ENCODE peak calls at places on chromosome 12, in nine cellular contexts. N is stimulated activated CD8-positive, alpha-beta memory T cell treated with anti-CD3 and anti-CD28 coated beads, Interleukin-15, amount 100 ng/mL, for 24 hours; S is GM18507; Z is H54; W is MCF 10A; T is omental fat pad; J is GM04504; P is cardiac muscle cell; R is D721Med. D is an unnamed sample.

GRCh38 chr12:19248929-19249602 is 119.5 kb downstream of the PLEKHA5 start:
- DNase-seq in N (no peak), S (no peak), Z (no peak), W (peak), T (no peak), J (no peak), P (no peak), R (no peak), D (no peak)

GRCh38 chr12:43736921-43737440 is 21.6 kb downstream of the PUS7L start:
- DNase-seq in N (no peak), S (no peak), Z (no peak), W (no peak), T (no peak), J (no peak), P (no peak), R (no peak), D (no peak)

GRCh38 chr12:69007858-69008314 is 74.9 kb upstream of the CPM start:
- DNase-seq in N (no peak), S (no peak), Z (no peak), W (peak), T (no peak), J (no peak), P (peak), R (no peak), D (no peak)

GRCh38 chr12:55931317-55931779 is 386 bp downstream of the DGKA start:
- DNase-seq in N (no peak), S (no peak), Z (no peak), W (peak), T (no peak), J (no peak), P (no peak), R (no peak), D (no peak)

GRCh38 chr12:125070117-125070516 is 4.9 kb downstream of the AACS start:
- DNase-seq in N (no peak), S (no peak), Z (no peak), W (no peak), T (no peak), J (no peak), P (peak), R (peak), D (no peak)

GRCh38 chr12:79886917-79887519 is 47.9 kb downstream of the PPP1R12A start:
- DNase-seq in N (no peak), S (no peak), Z (no peak), W (peak), T (no peak), J (peak), P (no peak), R (no peak), D (peak)

GRCh38 chr12:68856510-68856909 is 48.5 kb downstream of the MDM2 start:
- DNase-seq in N (no peak), S (no peak), Z (no peak), W (no peak), T (no peak), J (no peak), P (no peak), R (no peak), D (no peak)

GRCh38 chr12:90514325-90514724 is 440.7 kb downstream of the CCER1 start:
- DNase-seq in N (no peak), S (no peak), Z (no peak), W (no peak), T (no peak), J (peak), P (no peak), R (no peak), D (no peak)

GRCh38 chr12:6234214-6234613 is 34.0 kb downstream of the CD9 start:
- DNase-seq in N (no peak), S (no peak), Z (no peak), W (no peak), T (no peak), J (no peak), P (no peak), R (no peak), D (no peak)

GRCh38 chr12:120377611-120378010 is 8.6 kb upstream of the MSI1 start:
- DNase-seq in N (no peak), S (no peak), Z (no peak), W (no peak), T (no peak), J (no peak), P (no peak), R (no peak), D (no peak)

GRCh38 chr12:26434299-26434915 is 239.0 kb downstream of the SSPN start:
- DNase-seq in N (no peak), S (no peak), Z (peak), W (peak), T (no peak), J (peak), P (peak), R (no peak), D (no peak)

GRCh38 chr12:93883436-93884154 is 206.4 kb downstream of the CRADD start:
- DNase-seq in N (no peak), S (no peak), Z (peak), W (peak), T (no peak), J (peak), P (no peak), R (no peak), D (no peak)

GRCh38 chr12:52244615-52244994 is 11.6 kb downstream of the KRT7 start:
- DNase-seq in N (no peak), S (no peak), Z (no peak), W (no peak), T (peak), J (no peak), P (no peak), R (no peak), D (no peak)

GRCh38 chr12:127162902-127163301 is 1104.1 kb upstream of the TMEM132C start:
- DNase-seq in N (no peak), S (no peak), Z (peak), W (peak), T (no peak), J (peak), P (no peak), R (no peak), D (peak)

GRCh38 chr12:90831712-90832111 is 123.3 kb downstream of the CCER1 start:
- DNase-seq in N (no peak), S (no peak), Z (no peak), W (no peak), T (no peak), J (no peak), P (no peak), R (no peak), D (no peak)

GRCh38 chr12:57821474-57822214 is 3.1 kb upstream of the AVIL start:
- DNase-seq in N (no peak), S (no peak), Z (no peak), W (no peak), T (no peak), J (no peak), P (no peak), R (no peak), D (no peak)

GRCh38 chr12:100435948-100436347 is 37.7 kb upstream of the NR1H4 start:
- DNase-seq in N (no peak), S (no peak), Z (no peak), W (no peak), T (no peak), J (no peak), P (no peak), R (no peak), D (no peak)

GRCh38 chr12:52125499-52125900 is 46.0 kb downstream of the SMIM41 start:
- DNase-seq in N (no peak), S (no peak), Z (no peak), W (no peak), T (no peak), J (no peak), P (no peak), R (no peak), D (no peak)

GRCh38 chr12:113766133-113766879 is 199.8 kb downstream of the RBM19 start:
- DNase-seq in N (no peak), S (no peak), Z (no peak), W (no peak), T (no peak), J (no peak), P (no peak), R (no peak), D (no peak)

GRCh38 chr12:39692258-39692853 is 72.8 kb upstream of the ABCD2 start:
- DNase-seq in N (no peak), S (no peak), Z (no peak), W (peak), T (no peak), J (no peak), P (no peak), R (no peak), D (no peak)

D was measured in central memory CD4-positive, alpha-beta T cell.